ENCODE peak calls at places on chromosome 13, in four cellular contexts. B, M, R and I are unnamed samples.
A peak's percentile ranks its signal among the peaks of the same experiment; 100 is the strongest.

GRCh38 chr13:99237981-99238662 is 20.1 kb downstream of the GPR18 start:
- DNase-seq in B (no peak), M (no peak), R (no peak), I (no peak)

GRCh38 chr13:106373989-106374572 is 161.4 kb downstream of the EFNB2 start:
- DNase-seq in B (no peak), M (no peak), R (peak; percentile 73), I (peak; percentile 37)

GRCh38 chr13:85543144-85543543 is 256.1 kb downstream of the SLITRK6 start:
- DNase-seq in B (no peak), M (no peak), R (no peak), I (no peak)

GRCh38 chr13:87999791-88000190 is 328.6 kb downstream of the SLITRK5 start:
- DNase-seq in B (no peak), M (no peak), R (no peak), I (no peak)

GRCh38 chr13:65188691-65189090 is 2041.4 kb downstream of the PCDH9 start:
- DNase-seq in B (no peak), M (no peak), R (no peak), I (no peak)

GRCh38 chr13:75402787-75403186 is 79.2 kb downstream of the TBC1D4 start:
- DNase-seq in B (no peak), M (no peak), R (no peak), I (no peak)

GRCh38 chr13:26561636-26562537 is 4.4 kb downstream of the WASF3 start:
- DNase-seq in B (no peak), M (no peak), R (peak; percentile 84), I (no peak)

GRCh38 chr13:50730496-50731171 is 112.9 kb downstream of the DLEU7 start:
- DNase-seq in B (no peak), M (no peak), R (no peak), I (no peak)

GRCh38 chr13:113209336-113209879 is at the start of gene CUL4A:
- DNase-seq in B (peak; percentile 87), M (peak; percentile 79), R (peak; percentile 60), I (peak; percentile 75)

GRCh38 chr13:109369357-109370052 is 416.9 kb downstream of the IRS2 start:
- DNase-seq in B (no peak), M (no peak), R (no peak), I (no peak)

GRCh38 chr13:100542546-100543156 is 45.9 kb downstream of the GGACT start:
- DNase-seq in B (no peak), M (no peak), R (peak; percentile 64), I (no peak)

GRCh38 chr13:110552767-110553166 is 8.8 kb downstream of the RAB20 start:
- DNase-seq in B (no peak), M (no peak), R (no peak), I (no peak)
- H3K27ac ChIP-seq in B (no peak overlapping the region), M (no peak overlapping the region), R (no peak overlapping the region), I (no peak overlapping the region)

GRCh38 chr13:91017669-91018053 is 329.8 kb upstream of the MIR17HG start:
- DNase-seq in B (no peak), M (no peak), R (no peak), I (no peak)
- H3K4me3 ChIP-seq in B (no peak overlapping the region), M (no peak overlapping the region), R (no peak overlapping the region), I (no peak overlapping the region)

GRCh38 chr13:29204651-29205050 is 384.5 kb downstream of the MTUS2 start:
- DNase-seq in B (no peak), M (no peak), R (no peak), I (no peak)
- TF ChIP-seq CTCF in B (no peak), M (no peak), R (no peak), I (no peak)

DNA sequence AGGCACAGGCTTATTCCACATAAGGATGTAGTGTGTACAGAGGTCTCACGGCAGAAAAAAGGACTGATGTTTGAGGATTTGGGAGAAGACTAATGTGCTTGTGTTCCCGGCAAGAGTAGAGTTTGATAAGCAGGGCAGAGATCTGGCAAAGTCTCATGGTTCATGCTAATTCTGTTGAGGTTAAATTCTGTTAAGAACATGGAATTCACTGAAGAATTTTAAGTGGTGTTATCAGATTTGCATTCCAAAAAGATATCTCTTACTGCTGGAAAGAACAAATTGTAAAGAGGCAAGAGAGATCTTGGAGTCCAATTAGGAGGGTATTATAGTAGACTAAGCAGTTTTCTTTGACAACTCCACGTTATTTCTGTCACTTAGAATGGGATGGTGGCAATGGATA is 348.3 kb downstream of the TDRD3 start:
- DNase-seq in B (no peak), M (no peak), R (no peak), I (no peak)
- H3K27ac ChIP-seq in B (no peak overlapping the region), M (no peak overlapping the region), R (no peak overlapping the region), I (no peak overlapping the region)